ENCODE peak calls at places on chromosomes 4 and X, in six cellular contexts. One of them, this sample, is unnamed.

GRCh38 chr4:3323071-3323481 is 30.3 kb downstream of the RGS12 start:
- DNase-seq in GM13977: no peak
- DNase-seq in substantia nigra: no peak
- DNase-seq in NCI-H2029: no peak
- DNase-seq in WTC11: no peak
- DNase-seq in adrenal gland: no peak
- DNase-seq in this sample: peak; percentile 13

GRCh38 chr4:29309050-29309449 is 1411.1 kb upstream of the PCDH7 start:
- DNase-seq in NCI-H2029: no peak
- DNase-seq in WTC11: no peak
- DNase-seq in GM13977: no peak
- DNase-seq in substantia nigra: no peak
- DNase-seq in adrenal gland: no peak
- DNase-seq in this sample: no peak

GRCh38 chr4:53050361-53050774 is 188.3 kb downstream of the RASL11B start:
- DNase-seq in substantia nigra: no peak
- DNase-seq in NCI-H2029: peak; percentile 85
- DNase-seq in GM13977: no peak
- DNase-seq in WTC11: no peak
- DNase-seq in adrenal gland: peak; percentile 23
- DNase-seq in this sample: no peak

GRCh38 chrX:153063315-153063714 is 7.0 kb downstream of the PNMA3 start:
- DNase-seq in adrenal gland: no peak
- DNase-seq in GM13977: no peak
- DNase-seq in WTC11: no peak
- DNase-seq in substantia nigra: no peak
- DNase-seq in NCI-H2029: no peak
- DNase-seq in this sample: no peak

GRCh38 chr4:142264961-142265360 is 581.1 kb downstream of the INPP4B start:
- DNase-seq in GM13977: no peak
- DNase-seq in NCI-H2029: no peak
- DNase-seq in substantia nigra: no peak
- DNase-seq in WTC11: no peak
- DNase-seq in adrenal gland: no peak
- DNase-seq in this sample: no peak

GRCh38 chr4:89898304-89898716 is 3.7 kb downstream of the MMRN1 start:
- DNase-seq in adrenal gland: no peak
- DNase-seq in substantia nigra: no peak
- DNase-seq in WTC11: no peak
- DNase-seq in GM13977: no peak
- DNase-seq in NCI-H2029: no peak
- DNase-seq in this sample: no peak

GRCh38 chrX:155745792-155746191 is 133.0 kb upstream of the TMLHE start:
- DNase-seq in GM13977: no peak
- DNase-seq in WTC11: no peak
- DNase-seq in adrenal gland: peak; percentile 39
- DNase-seq in substantia nigra: no peak
- DNase-seq in NCI-H2029: peak; percentile 76
- DNase-seq in this sample: peak; percentile 26

GRCh38 chr4:73343432-73343831 is 60.7 kb upstream of the ALB start:
- DNase-seq in adrenal gland: no peak
- DNase-seq in NCI-H2029: no peak
- DNase-seq in substantia nigra: no peak
- DNase-seq in WTC11: no peak
- DNase-seq in GM13977: no peak
- DNase-seq in this sample: no peak

GRCh38 chrX:38050806-38051205 is 44.5 kb downstream of the SYTL5 start:
- DNase-seq in WTC11: no peak
- DNase-seq in GM13977: no peak
- DNase-seq in NCI-H2029: no peak
- DNase-seq in adrenal gland: no peak
- DNase-seq in substantia nigra: no peak
- DNase-seq in this sample: no peak

GRCh38 chr4:78543424-78544238 is 7.9 kb upstream of the ANXA3 start:
- DNase-seq in GM13977: no peak
- DNase-seq in NCI-H2029: no peak
- DNase-seq in adrenal gland: no peak
- DNase-seq in WTC11: no peak
- DNase-seq in substantia nigra: no peak
- DNase-seq in this sample: no peak

GRCh38 chrX:71910526-71911022 is at the start of gene NHSL2:
- DNase-seq in substantia nigra: no peak
- DNase-seq in GM13977: peak; percentile 46
- DNase-seq in adrenal gland: no peak
- DNase-seq in WTC11: peak; percentile 44
- DNase-seq in NCI-H2029: no peak
- DNase-seq in this sample: peak; percentile 45

GRCh38 chr4:74934822-74935326 is 2.0 kb downstream of the PARM1 start:
- DNase-seq in NCI-H2029: no peak
- DNase-seq in substantia nigra: no peak
- DNase-seq in WTC11: no peak
- DNase-seq in adrenal gland: no peak
- DNase-seq in GM13977: no peak
- DNase-seq in this sample: no peak

GRCh38 chrX:111264397-111264796 is 5.9 kb downstream of the CAPN6 start:
- DNase-seq in WTC11: no peak
- DNase-seq in adrenal gland: no peak
- DNase-seq in substantia nigra: no peak
- DNase-seq in NCI-H2029: no peak
- DNase-seq in GM13977: no peak
- DNase-seq in this sample: no peak

GRCh38 chrX:119062750-119063374 is 9.9 kb upstream of the CT47C1 start:
- DNase-seq in NCI-H2029: peak; percentile 32
- DNase-seq in WTC11: no peak
- DNase-seq in GM13977: no peak
- DNase-seq in substantia nigra: no peak
- DNase-seq in adrenal gland: no peak
- DNase-seq in this sample: no peak

GRCh38 chr4:6506616-6507140 is 34.3 kb upstream of the PPP2R2C start:
- DNase-seq in substantia nigra: no peak
- DNase-seq in NCI-H2029: no peak
- DNase-seq in adrenal gland: no peak
- DNase-seq in WTC11: no peak
- DNase-seq in GM13977: no peak
- DNase-seq in this sample: no peak

This sample was measured in left cardiac atrium.